ENCODE peak calls at places on chromosomes 2 and 18, in four cellular contexts. A is HepG2, N is SK-N-SH, L is GM12878. Y is an unnamed sample.

GRCh38 chr18:7559709-7560319 is 7.3 kb upstream of the PTPRM start:
- DNase-seq in A (no peak), N (no peak), L (no peak), Y (no peak)

GRCh38 chr2:8332646-8333045 is 349.2 kb upstream of the ID2 start:
- DNase-seq in A (no peak), N (no peak), L (no peak), Y (no peak)

GRCh38 chr2:119338826-119339561 is 27.6 kb downstream of the C2orf76 start:
- DNase-seq in A (no peak), N (no peak), L (peak; percentile 48), Y (no peak)

GRCh38 chr2:175436076-175436475 is 254.6 kb upstream of the ATP5MC3 start:
- DNase-seq in A (no peak), N (no peak), L (no peak), Y (no peak)

GRCh38 chr2:241849616-241850543 is 8.8 kb downstream of the PDCD1 start:
- DNase-seq in A (peak; percentile 34), N (peak; percentile 69), L (no peak), Y (no peak)

GRCh38 chr2:199444749-199445148 is 13.0 kb downstream of the SATB2 start:
- DNase-seq in A (no peak), N (no peak), L (no peak), Y (no peak)

GRCh38 chr18:38170845-38171244 is 605.2 kb upstream of the CELF4 start:
- DNase-seq in A (no peak), N (peak; percentile 3), L (no peak), Y (no peak)

GRCh38 chr18:46071894-46072867 is at the start of gene PSTPIP2:
- DNase-seq in A (no peak), N (peak; percentile 84), L (no peak), Y (no peak)

GRCh38 chr2:45643543-45644542 is 7.6 kb upstream of the PRKCE start:
- DNase-seq in A (peak; percentile 27), N (peak; percentile 98), L (no peak), Y (peak; percentile 90)

GRCh38 chr2:219174146-219174545 is 2.6 kb downstream of the CNPPD1 start:
- DNase-seq in A (no peak), N (no peak), L (no peak), Y (no peak)
- TF ChIP-seq PBX3 in A (no peak), N (no peak), L (no peak), Y (no peak)

GRCh38 chr2:134308474-134309385 is 54.9 kb downstream of the MGAT5 start:
- DNase-seq in A (no peak), N (no peak), L (no peak), Y (no peak)

GRCh38 chr2:134304726-134305509 is 51.0 kb downstream of the MGAT5 start:
- DNase-seq in A (no peak), N (no peak), L (no peak), Y (no peak)

GRCh38 chr2:134310450-134311079 is 56.7 kb downstream of the MGAT5 start:
- DNase-seq in A (no peak), N (no peak), L (no peak), Y (no peak)

GRCh38 chr2:134306521-134306920 is 52.6 kb downstream of the MGAT5 start:
- DNase-seq in A (no peak), N (no peak), L (no peak), Y (no peak)

GRCh38 chr2:134307334-134307733 is 53.5 kb downstream of the MGAT5 start:
- DNase-seq in A (no peak), N (no peak), L (no peak), Y (no peak)
- TF ChIP-seq REST in A (no peak), N (no peak), L (peak; percentile 60), Y (no peak)

DNA sequence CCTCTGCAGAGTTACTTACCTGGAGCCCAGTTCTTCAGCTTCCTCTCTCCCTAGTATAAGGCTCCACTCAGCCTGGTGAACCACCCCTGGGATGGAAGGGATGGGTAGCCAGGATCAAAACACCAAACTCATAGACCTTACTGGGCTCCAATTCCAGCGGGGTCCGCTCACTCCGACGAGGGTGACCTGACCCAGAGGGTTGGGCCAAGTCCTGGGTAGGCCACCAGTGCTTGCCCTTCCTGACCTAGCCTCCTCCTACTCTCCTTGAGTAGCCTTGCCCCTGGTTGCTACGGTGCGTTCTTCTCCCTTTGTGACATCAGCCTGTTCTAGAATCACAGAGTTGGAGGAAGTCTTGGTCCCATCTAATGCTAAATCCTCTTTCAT is 513 bp upstream of the STAT4 start:
- DNase-seq in A (no peak), N (no peak), L (no peak), Y (no peak)
- TF ChIP-seq PBX3 in A (no peak), N (no peak), L (no peak), Y (no peak)

GRCh38 chr2:140905078-140905781 is 1225.6 kb downstream of the LRP1B start:
- DNase-seq in A (no peak), N (no peak), L (no peak), Y (no peak)
- TF ChIP-seq REST in A (no peak), N (no peak), L (no peak), Y (no peak)

DNA sequence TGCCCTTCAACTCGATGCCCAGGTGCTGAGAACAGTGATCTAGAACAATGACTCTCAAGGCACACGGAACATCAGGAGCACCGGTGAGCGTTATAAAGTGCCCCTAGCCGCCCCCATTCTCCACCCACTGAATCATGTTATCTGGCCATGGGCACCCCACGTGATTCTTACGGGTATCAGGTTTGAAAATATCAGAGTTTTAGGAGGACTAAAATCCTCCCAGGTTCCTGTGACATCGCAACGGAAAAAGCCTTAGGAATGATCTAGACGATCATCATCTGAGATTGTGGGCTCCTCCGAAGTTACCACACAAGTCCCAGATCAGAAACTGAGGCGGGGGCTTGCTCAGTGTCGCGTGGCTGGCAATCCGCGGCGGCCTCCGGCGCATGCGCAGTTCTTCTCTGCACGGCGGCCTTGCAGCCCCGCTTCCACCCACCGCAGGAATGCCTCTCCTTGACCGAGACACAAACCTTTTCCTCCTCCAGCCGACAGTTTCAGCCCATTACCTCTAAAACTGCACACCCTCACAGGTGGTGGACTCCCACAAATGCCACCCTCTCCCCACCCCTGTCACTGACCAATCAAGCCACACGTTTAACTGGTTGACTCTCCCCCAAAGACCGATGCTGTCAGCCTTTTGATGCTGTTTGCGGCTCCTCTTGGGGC is 5.8 kb upstream of the MRPL33 start:
- DNase-seq in A (no peak), N (no peak), L (no peak), Y (peak; percentile 37)
- TF ChIP-seq PBX3 in A (no peak), N (no peak), L (no peak), Y (no peak)

DNA sequence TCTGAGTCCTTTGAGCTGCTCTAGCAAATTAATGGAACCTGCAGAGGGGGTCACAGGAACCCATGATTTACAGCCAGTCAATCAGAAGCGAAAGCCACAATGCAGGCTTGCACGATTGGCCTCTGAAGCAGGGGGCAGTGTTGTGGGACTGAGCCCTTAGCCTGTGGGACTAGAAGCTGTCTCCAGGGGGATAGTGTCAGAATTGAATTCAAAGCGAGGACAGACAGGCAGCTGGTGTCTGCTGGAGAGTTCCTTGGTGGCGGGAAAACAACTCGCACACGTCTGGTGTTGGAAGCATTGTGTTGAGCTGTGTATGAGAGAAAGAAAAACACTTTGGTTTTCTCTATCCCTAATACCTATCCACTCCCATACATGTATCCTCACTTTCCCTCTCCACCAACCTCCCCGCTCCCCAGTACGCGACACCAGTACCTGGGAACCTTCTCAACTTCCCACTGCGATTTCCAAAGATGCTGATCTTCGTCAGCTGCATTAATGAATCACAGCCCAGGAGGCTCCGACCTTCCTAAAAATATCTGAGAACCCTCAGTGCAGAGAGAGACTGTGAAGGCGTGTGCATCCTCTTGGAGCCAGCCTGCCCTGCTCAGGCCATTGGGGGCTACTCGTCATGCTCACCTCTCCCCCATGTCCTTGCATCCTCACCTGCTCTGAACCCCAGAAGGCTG is 88.2 kb downstream of the HS1BP3 start:
- DNase-seq in A (peak; percentile 71), N (no peak), L (no peak), Y (peak; percentile 33)
- TF ChIP-seq REST in A (no peak), N (no peak), L (no peak), Y (no peak)

GRCh38 chr2:227861011-227861410 is 10.4 kb upstream of the DAW1 start:
- DNase-seq in A (no peak), N (no peak), L (no peak), Y (no peak)

GRCh38 chr2:227864161-227864756 is 7.2 kb upstream of the DAW1 start:
- DNase-seq in A (no peak), N (no peak), L (no peak), Y (no peak)

GRCh38 chr2:227860116-227860724 is 11.2 kb upstream of the DAW1 start:
- DNase-seq in A (no peak), N (no peak), L (no peak), Y (no peak)

GRCh38 chr2:227862741-227863588 is 8.5 kb upstream of the DAW1 start:
- DNase-seq in A (peak; percentile 54), N (no peak), L (no peak), Y (peak; percentile 88)

DNA sequence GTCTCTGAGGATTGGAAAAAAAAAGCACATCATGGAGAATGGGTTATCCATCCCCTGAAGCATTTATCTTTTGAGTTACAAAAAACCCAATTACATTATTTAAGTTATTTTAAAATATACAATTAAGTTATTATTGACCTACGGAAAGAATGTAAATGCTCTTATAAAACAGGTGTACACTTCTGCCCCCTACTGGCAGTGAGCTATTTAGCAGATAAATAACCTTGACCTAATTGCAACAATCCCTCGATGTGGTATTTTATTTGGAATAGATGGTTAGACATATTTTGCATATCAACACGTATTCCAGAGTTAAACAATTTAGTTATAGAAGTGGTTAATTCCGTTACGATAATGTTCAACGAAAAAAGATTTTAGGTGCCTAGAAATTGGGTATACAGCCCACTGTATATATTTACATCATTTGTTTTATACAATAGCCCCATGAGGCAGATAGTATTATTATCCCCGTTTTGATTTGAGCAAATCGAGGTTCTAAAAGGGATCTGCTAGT is 9.1 kb upstream of the DAW1 start:
- DNase-seq in A (peak; percentile 65), N (peak; percentile 48), L (no peak), Y (peak; percentile 27)
- TF ChIP-seq PBX3 in A (no peak), N (no peak), L (no peak), Y (no peak)

GRCh38 chr2:164664070-164664469 is 42.8 kb upstream of the GRB14 start:
- DNase-seq in A (no peak), N (no peak), L (no peak), Y (no peak)
- TF ChIP-seq REST in A (no peak), N (no peak), L (no peak), Y (no peak)

DNA sequence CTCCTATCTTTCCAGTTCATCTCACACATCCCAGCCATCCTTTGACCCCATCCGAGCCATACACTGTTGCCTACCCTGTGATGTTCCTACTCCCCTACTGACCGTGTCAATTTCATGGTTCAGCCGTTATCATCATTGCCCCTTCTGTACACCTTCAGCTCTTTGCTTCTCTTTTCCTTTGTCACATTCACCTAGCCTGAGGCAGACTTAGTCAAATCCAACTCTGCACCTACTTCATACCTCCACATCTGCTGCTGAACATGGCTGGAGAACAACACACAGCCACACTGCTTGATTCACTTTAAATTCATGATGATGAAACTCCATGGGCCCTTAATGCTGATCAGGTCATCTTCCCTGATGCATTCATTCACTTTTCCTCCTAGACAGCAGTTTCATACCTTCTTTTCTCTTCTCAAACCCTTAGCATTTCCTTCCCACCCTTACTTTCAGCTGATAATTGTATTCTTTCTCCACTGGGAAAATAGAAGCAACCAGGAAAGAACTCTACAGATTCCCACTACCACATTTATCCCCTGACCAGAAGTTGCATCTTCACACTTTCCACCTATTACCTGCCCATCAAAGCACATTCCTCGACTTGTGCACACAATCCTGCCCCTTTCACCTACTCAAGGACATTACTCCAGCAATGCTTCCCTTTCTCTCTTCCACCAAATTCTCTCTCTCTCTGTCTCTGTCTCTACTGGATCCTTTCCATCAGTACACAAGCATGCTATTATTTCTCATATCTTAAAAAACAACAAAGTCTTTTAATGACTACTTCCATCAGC is 59.6 kb downstream of the PKDCC start:
- DNase-seq in A (peak; percentile 44), N (no peak), L (no peak), Y (no peak)
- TF ChIP-seq PBX3 in A (no peak), N (no peak), L (no peak), Y (no peak)